ENCODE peak calls at places on chromosomes 16 and 17, in nine cellular contexts. A is DND-41, Z is IMR-90, H is PC-3, E is HCT116, P is astrocyte, X is neural progenitor cell, Q is neuronal stem cell, D is H9. F is an unnamed sample.

GRCh38 chr17:46264456-46265198 is 30.3 kb upstream of the LRRC37A start:
- DNase-seq in A (no peak), Z (peak), H (peak), E (no peak), P (peak), X (no peak), Q (no peak), D (peak), F (no peak)

GRCh38 chr17:9615486-9615885 is 29.8 kb upstream of the USP43 start:
- DNase-seq in A (no peak), Z (no peak), H (no peak), E (no peak), P (no peak), X (no peak), Q (no peak), D (no peak), F (no peak)

GRCh38 chr16:23979982-23980381 is 144.2 kb downstream of the PRKCB start:
- DNase-seq in A (no peak), Z (no peak), H (no peak), E (no peak), P (no peak), X (no peak), Q (no peak), D (no peak), F (no peak)

GRCh38 chr16:14303654-14304394 is 232.7 kb downstream of the MRTFB start:
- DNase-seq in A (no peak), Z (no peak), H (no peak), E (no peak), P (no peak), X (peak), Q (no peak), D (peak), F (no peak)

GRCh38 chr17:39863918-39864746 is at the start of gene IKZF3:
- DNase-seq in A (peak), Z (peak), H (peak), E (no peak), P (no peak), X (peak), Q (peak), D (peak), F (no peak)

GRCh38 chr17:38328620-38329019 is 15.1 kb downstream of the GPR179 start:
- DNase-seq in A (no peak), Z (no peak), H (no peak), E (no peak), P (no peak), X (no peak), Q (no peak), D (no peak), F (no peak)

GRCh38 chr16:85520853-85521736 is 92.0 kb upstream of the GSE1 start:
- DNase-seq in A (no peak), Z (no peak), H (peak), E (peak), P (no peak), X (no peak), Q (no peak), D (no peak), F (no peak)

GRCh38 chr16:30924086-30924714 is 828 bp downstream of the FBXL19 start:
- DNase-seq in A (peak), Z (no peak), H (no peak), E (no peak), P (no peak), X (peak), Q (peak), D (no peak), F (no peak)

GRCh38 chr16:73142069-73142880 is 94.3 kb upstream of the ZFHX3 start:
- DNase-seq in A (no peak), Z (no peak), H (no peak), E (no peak), P (no peak), X (no peak), Q (no peak), D (no peak), F (no peak)

GRCh38 chr17:28225872-28226271 is 93.1 kb upstream of the TMEM97 start:
- DNase-seq in A (no peak), Z (no peak), H (no peak), E (no peak), P (no peak), X (no peak), Q (no peak), D (no peak), F (no peak)

GRCh38 chr16:4501071-4501478 is 24.9 kb downstream of the HMOX2 start:
- DNase-seq in A (no peak), Z (peak), H (peak), E (no peak), P (peak), X (peak), Q (no peak), D (no peak), F (no peak)

GRCh38 chr16:83533193-83533592 is 274.6 kb upstream of the HSBP1 start:
- DNase-seq in A (no peak), Z (peak), H (peak), E (no peak), P (peak), X (no peak), Q (no peak), D (no peak), F (no peak)

GRCh38 chr17:19304209-19304608 is 58.3 kb downstream of the B9D1 start:
- DNase-seq in A (no peak), Z (peak), H (peak), E (no peak), P (peak), X (no peak), Q (no peak), D (no peak), F (no peak)

GRCh38 chr17:59762826-59763374 is 55.4 kb downstream of the VMP1 start:
- DNase-seq in A (no peak), Z (no peak), H (no peak), E (no peak), P (no peak), X (no peak), Q (no peak), D (no peak), F (no peak)
- H3K9ac ChIP-seq in A (no peak), Z (no peak), H (peak), E (peak), P (peak), X (no peak), Q (no peak), D (no peak), F (peak)

DNA sequence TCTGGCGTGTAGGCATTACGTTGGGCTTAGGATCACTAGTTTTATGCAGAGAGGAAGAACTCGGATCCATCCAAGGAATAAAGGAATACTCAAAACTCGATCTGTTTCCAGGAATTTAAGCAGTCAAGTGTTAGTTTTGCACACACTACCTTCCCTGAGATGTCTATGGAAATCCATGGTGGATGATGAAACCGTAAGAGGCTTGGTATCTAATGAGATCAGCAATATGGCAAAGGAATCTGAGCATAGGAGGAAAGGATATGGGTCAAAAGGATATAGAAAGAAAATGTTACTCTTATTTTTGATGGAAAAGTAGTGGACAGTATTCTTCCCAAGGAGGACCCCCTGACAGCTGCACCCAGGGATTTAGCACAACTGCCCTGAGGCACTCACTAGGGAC is 59.6 kb downstream of the SMG6 start:
- DNase-seq in A (no peak), Z (peak), H (no peak), E (no peak), P (no peak), X (no peak), Q (no peak), D (no peak), F (no peak)
- H3K9ac ChIP-seq in A (no peak), Z (peak), H (no peak), E (no peak), P (peak), X (no peak), Q (no peak), D (no peak), F (no peak)

GRCh38 chr17:17774009-17774881 is 62.5 kb downstream of the SREBF1 start:
- DNase-seq in A (no peak), Z (peak), H (peak), E (no peak), P (no peak), X (no peak), Q (no peak), D (no peak), F (no peak)
- H3K9ac ChIP-seq in A (no peak), Z (no peak), H (peak), E (no peak), P (peak), X (no peak), Q (no peak), D (no peak), F (no peak)

DNA sequence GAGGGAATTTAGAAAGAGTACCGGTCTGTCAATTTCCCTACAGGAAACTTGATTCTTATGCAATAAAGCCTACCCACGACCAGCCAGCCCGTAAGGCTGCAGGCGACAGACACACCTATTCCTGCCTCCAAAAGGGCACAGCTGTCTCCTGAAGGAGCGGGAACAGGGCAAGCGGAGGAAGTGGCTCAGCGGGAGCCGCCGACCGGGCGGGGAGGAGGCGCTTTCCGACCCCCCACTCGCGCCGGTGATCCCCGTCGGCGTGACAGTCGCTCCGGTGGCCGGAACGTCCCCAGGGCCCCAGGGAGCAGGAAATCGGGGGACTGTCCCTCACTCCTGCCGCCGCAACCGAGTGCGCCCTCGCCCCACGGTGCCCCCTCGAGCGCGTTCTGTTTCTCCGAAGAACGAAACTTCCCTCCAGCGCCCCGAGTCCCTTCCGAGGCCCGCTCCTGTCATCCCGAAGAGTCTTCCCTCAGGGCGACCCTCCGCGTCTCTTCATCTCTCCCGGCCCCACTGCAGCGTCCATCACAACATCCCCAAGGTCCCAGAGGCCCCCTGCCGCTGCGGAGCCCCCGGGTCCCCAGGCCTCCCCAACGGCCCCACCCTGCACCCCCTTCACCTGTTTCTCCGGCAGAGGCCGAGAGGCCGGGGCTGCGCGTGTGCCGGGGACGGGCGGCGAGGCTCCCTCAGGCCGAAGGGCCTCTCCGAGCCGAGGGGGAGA is 420 bp downstream of the STAT3 start:
- DNase-seq in A (peak), Z (no peak), H (no peak), E (no peak), P (no peak), X (peak), Q (no peak), D (peak), F (no peak)
- H3K9ac ChIP-seq in A (peak), Z (peak), H (no peak), E (peak), P (peak), X (peak), Q (peak), D (peak), F (peak)